ENCODE peak calls at places on chromosome 16, in eight cellular contexts. Y, A, L, O, E, X, V and Q are unnamed samples.

GRCh38 chr16:55480228-55480655 is 1.2 kb downstream of the MMP2 start:
- DNase-seq in Y (no peak), A (no peak), L (peak; percentile 68), O (no peak), E (peak; percentile 91), X (no peak), V (peak; percentile 93), Q (no peak)

GRCh38 chr16:5058476-5058875 is 7.3 kb downstream of the C16orf89 start:
- DNase-seq in Y (no peak), A (no peak), L (peak; percentile 33), O (no peak), E (no peak), X (no peak), V (peak; percentile 47), Q (no peak)

GRCh38 chr16:90020260-90020837 is 1.1 kb upstream of the DBNDD1 start:
- DNase-seq in Y (no peak), A (no peak), L (no peak), O (no peak), E (no peak), X (no peak), V (peak; percentile 26), Q (no peak)

GRCh38 chr16:31356566-31357323 is 1.8 kb downstream of the ITGAX start:
- DNase-seq in Y (no peak), A (no peak), L (peak; percentile 20), O (no peak), E (no peak), X (no peak), V (no peak), Q (no peak)

GRCh38 chr16:51960931-51961330 is 586.0 kb downstream of the TOX3 start:
- DNase-seq in Y (no peak), A (no peak), L (no peak), O (no peak), E (no peak), X (no peak), V (no peak), Q (no peak)

GRCh38 chr16:30937692-30938091 is 11.2 kb upstream of the ORAI3 start:
- DNase-seq in Y (no peak), A (peak; percentile 74), L (no peak), O (no peak), E (no peak), X (no peak), V (no peak), Q (no peak)

GRCh38 chr16:55021595-55022475 is 91.2 kb downstream of the IRX5 start:
- DNase-seq in Y (no peak), A (peak; percentile 46), L (no peak), O (no peak), E (no peak), X (no peak), V (peak; percentile 19), Q (no peak)

GRCh38 chr16:87051526-87052320 is 265.5 kb downstream of the C16orf95 start:
- DNase-seq in Y (no peak), A (no peak), L (no peak), O (no peak), E (no peak), X (no peak), V (no peak), Q (no peak)

GRCh38 chr16:87926246-87927194 is 9.8 kb downstream of the CA5A start:
- DNase-seq in Y (no peak), A (no peak), L (no peak), O (peak; percentile 17), E (no peak), X (peak; percentile 40), V (no peak), Q (peak; percentile 31)

GRCh38 chr16:66376114-66376513 is 9.6 kb downstream of the CDH5 start:
- DNase-seq in Y (no peak), A (no peak), L (no peak), O (no peak), E (no peak), X (no peak), V (no peak), Q (no peak)

GRCh38 chr16:79363035-79363434 is 237.5 kb downstream of the MAF start:
- DNase-seq in Y (no peak), A (no peak), L (no peak), O (no peak), E (no peak), X (no peak), V (no peak), Q (no peak)

GRCh38 chr16:1525871-1526607 is 7.4 kb upstream of the TMEM204 start:
- DNase-seq in Y (no peak), A (no peak), L (no peak), O (no peak), E (no peak), X (no peak), V (no peak), Q (no peak)

GRCh38 chr16:29811896-29812665 is at the start of gene PRRT2:
- DNase-seq in Y (no peak), A (peak; percentile 69), L (peak; percentile 88), O (peak; percentile 51), E (peak; percentile 89), X (peak; percentile 59), V (peak; percentile 54), Q (peak; percentile 9)

GRCh38 chr16:31458073-31458834 is 1.0 kb upstream of the ARMC5 start:
- DNase-seq in Y (no peak), A (peak; percentile 79), L (peak; percentile 57), O (peak; percentile 54), E (no peak), X (peak; percentile 60), V (peak; percentile 67), Q (no peak)